ENCODE peak calls at places on chromosomes 2 and 18, in nine cellular contexts. One of them, this sample, is unnamed.

GRCh38 chr18:2540575-2540974 is 30.7 kb downstream of the METTL4 start:
- DNase-seq in lower lobe of right lung: no peak
- DNase-seq in GM12878: no peak
- DNase-seq in bronchial epithelial cell: no peak
- DNase-seq in choroid plexus epithelial cell: peak; percentile 23
- DNase-seq in psoas muscle: no peak
- DNase-seq in coronary artery: no peak
- DNase-seq in AG04450: no peak
- DNase-seq in heart right ventricle: no peak
- DNase-seq in this sample: no peak

GRCh38 chr2:144520718-144521487 is 984 bp upstream of the ZEB2 start:
- DNase-seq in choroid plexus epithelial cell: peak; percentile 95
- DNase-seq in heart right ventricle: no peak
- DNase-seq in AG04450: no peak
- DNase-seq in GM12878: no peak
- DNase-seq in bronchial epithelial cell: no peak
- DNase-seq in psoas muscle: no peak
- DNase-seq in lower lobe of right lung: no peak
- DNase-seq in coronary artery: no peak
- DNase-seq in this sample: no peak

GRCh38 chr2:31163011-31163540 is 24.8 kb upstream of the GALNT14 start:
- DNase-seq in choroid plexus epithelial cell: no peak
- DNase-seq in bronchial epithelial cell: no peak
- DNase-seq in psoas muscle: no peak
- DNase-seq in coronary artery: no peak
- DNase-seq in GM12878: no peak
- DNase-seq in AG04450: no peak
- DNase-seq in heart right ventricle: no peak
- DNase-seq in lower lobe of right lung: no peak
- DNase-seq in this sample: no peak

GRCh38 chr2:174688079-174688478 is 76.2 kb downstream of the CHRNA1 start:
- DNase-seq in psoas muscle: no peak
- DNase-seq in coronary artery: no peak
- DNase-seq in heart right ventricle: no peak
- DNase-seq in bronchial epithelial cell: peak; percentile 47
- DNase-seq in GM12878: no peak
- DNase-seq in lower lobe of right lung: no peak
- DNase-seq in AG04450: no peak
- DNase-seq in choroid plexus epithelial cell: peak; percentile 74
- DNase-seq in this sample: peak; percentile 8

GRCh38 chr2:80246449-80247025 is 58.0 kb downstream of the LRRTM1 start:
- DNase-seq in AG04450: no peak
- DNase-seq in heart right ventricle: no peak
- DNase-seq in GM12878: no peak
- DNase-seq in choroid plexus epithelial cell: no peak
- DNase-seq in psoas muscle: no peak
- DNase-seq in lower lobe of right lung: no peak
- DNase-seq in bronchial epithelial cell: no peak
- DNase-seq in coronary artery: no peak
- DNase-seq in this sample: no peak

GRCh38 chr2:102708847-102709559 is 52.8 kb upstream of the TMEM182 start:
- DNase-seq in coronary artery: no peak
- DNase-seq in choroid plexus epithelial cell: peak; percentile 83
- DNase-seq in psoas muscle: no peak
- DNase-seq in AG04450: no peak
- DNase-seq in heart right ventricle: no peak
- DNase-seq in GM12878: no peak
- DNase-seq in lower lobe of right lung: no peak
- DNase-seq in bronchial epithelial cell: peak; percentile 86
- DNase-seq in this sample: no peak

GRCh38 chr2:150538582-150539236 is 51.2 kb upstream of the RND3 start:
- DNase-seq in coronary artery: no peak
- DNase-seq in heart right ventricle: no peak
- DNase-seq in AG04450: no peak
- DNase-seq in choroid plexus epithelial cell: peak; percentile 75
- DNase-seq in lower lobe of right lung: no peak
- DNase-seq in bronchial epithelial cell: no peak
- DNase-seq in GM12878: no peak
- DNase-seq in psoas muscle: no peak
- DNase-seq in this sample: no peak

GRCh38 chr2:121137571-121137970 is 147.4 kb downstream of the TFCP2L1 start:
- DNase-seq in coronary artery: no peak
- DNase-seq in heart right ventricle: no peak
- DNase-seq in bronchial epithelial cell: no peak
- DNase-seq in lower lobe of right lung: no peak
- DNase-seq in GM12878: no peak
- DNase-seq in choroid plexus epithelial cell: no peak
- DNase-seq in psoas muscle: no peak
- DNase-seq in AG04450: no peak
- DNase-seq in this sample: no peak

GRCh38 chr2:75790121-75790520 is 79.4 kb upstream of the GCFC2 start:
- DNase-seq in coronary artery: no peak
- DNase-seq in AG04450: no peak
- DNase-seq in GM12878: no peak
- DNase-seq in bronchial epithelial cell: peak; percentile 37
- DNase-seq in choroid plexus epithelial cell: no peak
- DNase-seq in lower lobe of right lung: no peak
- DNase-seq in psoas muscle: no peak
- DNase-seq in heart right ventricle: no peak
- DNase-seq in this sample: no peak

GRCh38 chr2:241095594-241096290 is 6.3 kb downstream of the MTERF4 start:
- DNase-seq in heart right ventricle: no peak
- DNase-seq in GM12878: no peak
- DNase-seq in AG04450: no peak
- DNase-seq in choroid plexus epithelial cell: no peak
- DNase-seq in lower lobe of right lung: no peak
- DNase-seq in bronchial epithelial cell: no peak
- DNase-seq in psoas muscle: no peak
- DNase-seq in coronary artery: peak; percentile 36
- DNase-seq in this sample: no peak

GRCh38 chr2:84970956-84971798 is at the start of gene KCMF1:
- DNase-seq in choroid plexus epithelial cell: peak; percentile 72
- DNase-seq in heart right ventricle: peak; percentile 86
- DNase-seq in lower lobe of right lung: peak; percentile 83
- DNase-seq in bronchial epithelial cell: peak; percentile 48
- DNase-seq in GM12878: no peak
- DNase-seq in psoas muscle: peak; percentile 93
- DNase-seq in AG04450: no peak
- DNase-seq in coronary artery: peak; percentile 86
- DNase-seq in this sample: no peak

GRCh38 chr2:128535928-128536327 is 217.3 kb upstream of the HS6ST1 start:
- DNase-seq in lower lobe of right lung: no peak
- DNase-seq in choroid plexus epithelial cell: peak; percentile 83
- DNase-seq in psoas muscle: no peak
- DNase-seq in bronchial epithelial cell: peak; percentile 51
- DNase-seq in GM12878: no peak
- DNase-seq in AG04450: peak; percentile 48
- DNase-seq in coronary artery: no peak
- DNase-seq in heart right ventricle: no peak
- DNase-seq in this sample: no peak

GRCh38 chr2:72893594-72894319 is 6.5 kb downstream of the SPR start:
- DNase-seq in GM12878: peak; percentile 55
- DNase-seq in AG04450: peak; percentile 41
- DNase-seq in psoas muscle: no peak
- DNase-seq in coronary artery: no peak
- DNase-seq in heart right ventricle: peak; percentile 44
- DNase-seq in lower lobe of right lung: no peak
- DNase-seq in choroid plexus epithelial cell: peak; percentile 85
- DNase-seq in bronchial epithelial cell: peak; percentile 58
- DNase-seq in this sample: peak; percentile 30

GRCh38 chr2:53036196-53036595 is 731.4 kb upstream of the CHAC2 start:
- DNase-seq in choroid plexus epithelial cell: peak; percentile 25
- DNase-seq in lower lobe of right lung: no peak
- DNase-seq in heart right ventricle: no peak
- DNase-seq in bronchial epithelial cell: no peak
- DNase-seq in AG04450: no peak
- DNase-seq in psoas muscle: no peak
- DNase-seq in coronary artery: no peak
- DNase-seq in GM12878: no peak
- DNase-seq in this sample: no peak

GRCh38 chr2:152508446-152508845 is 173.5 kb downstream of the FMNL2 start:
- DNase-seq in choroid plexus epithelial cell: peak; percentile 96
- DNase-seq in bronchial epithelial cell: peak; percentile 39
- DNase-seq in psoas muscle: no peak
- DNase-seq in coronary artery: no peak
- DNase-seq in GM12878: no peak
- DNase-seq in lower lobe of right lung: no peak
- DNase-seq in AG04450: peak; percentile 50
- DNase-seq in heart right ventricle: no peak
- DNase-seq in this sample: no peak

GRCh38 chr2:135600915-135601314 is 69.6 kb downstream of the R3HDM1 start:
- DNase-seq in psoas muscle: no peak
- DNase-seq in coronary artery: no peak
- DNase-seq in bronchial epithelial cell: peak; percentile 4
- DNase-seq in AG04450: no peak
- DNase-seq in lower lobe of right lung: no peak
- DNase-seq in heart right ventricle: no peak
- DNase-seq in GM12878: no peak
- DNase-seq in choroid plexus epithelial cell: peak; percentile 35
- DNase-seq in this sample: no peak
- TF ChIP-seq CTCF in psoas muscle: peak; percentile 26
- TF ChIP-seq CTCF in coronary artery: no peak
- TF ChIP-seq CTCF in bronchial epithelial cell: no peak
- TF ChIP-seq CTCF in AG04450: peak; percentile 27
- TF ChIP-seq CTCF in lower lobe of right lung: no peak
- TF ChIP-seq CTCF in heart right ventricle: peak; percentile 26
- TF ChIP-seq CTCF in GM12878: no peak
- TF ChIP-seq CTCF in choroid plexus epithelial cell: peak; percentile 21
- TF ChIP-seq CTCF in this sample: no peak

DNA sequence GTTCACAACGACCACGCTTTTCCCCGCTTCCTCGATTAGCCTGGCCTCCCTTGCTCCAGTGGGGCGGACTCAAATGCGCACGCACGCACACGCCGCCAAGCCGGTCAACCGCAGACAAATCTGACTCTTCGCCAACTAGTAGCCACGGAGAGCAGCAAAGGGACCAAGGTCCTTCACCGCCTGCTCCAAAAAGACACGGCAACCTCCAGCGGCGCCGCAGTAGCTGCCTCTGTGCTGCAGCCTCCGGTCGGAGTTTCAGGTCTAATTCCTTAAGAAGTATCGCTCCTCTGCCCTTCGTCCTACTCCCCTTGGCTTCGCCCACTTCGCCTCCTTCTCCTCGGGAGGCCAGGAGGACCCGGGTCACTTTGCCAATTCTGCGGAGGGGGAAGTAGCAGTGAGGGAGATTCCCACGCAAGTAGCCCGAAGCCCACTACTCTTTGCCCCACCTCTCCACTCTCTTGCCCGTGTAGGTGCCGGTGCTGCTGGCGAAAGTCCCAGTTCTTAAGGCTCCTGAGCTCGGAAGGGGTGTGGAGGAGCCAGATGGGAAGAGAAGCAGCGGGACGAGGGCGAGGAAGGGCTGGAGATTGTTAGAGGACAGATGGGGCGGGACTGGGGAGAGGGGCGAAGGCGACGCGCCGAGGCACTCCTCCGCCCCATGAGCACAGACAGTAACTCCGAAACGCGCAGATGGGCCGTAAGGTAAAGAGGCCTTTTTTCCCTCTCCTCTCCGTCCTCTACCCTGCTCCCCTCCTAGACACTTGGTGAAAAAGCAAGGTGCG is 615 bp downstream of the AKAIN1 start:
- DNase-seq in bronchial epithelial cell: no peak
- DNase-seq in GM12878: no peak
- DNase-seq in psoas muscle: no peak
- DNase-seq in AG04450: no peak
- DNase-seq in choroid plexus epithelial cell: no peak
- DNase-seq in coronary artery: no peak
- DNase-seq in heart right ventricle: no peak
- DNase-seq in lower lobe of right lung: no peak
- DNase-seq in this sample: no peak
- H3K4me3 ChIP-seq in bronchial epithelial cell: no peak overlapping the region
- H3K4me3 ChIP-seq in GM12878: no peak overlapping the region
- H3K4me3 ChIP-seq in psoas muscle: no peak overlapping the region
- H3K4me3 ChIP-seq in AG04450: no peak overlapping the region
- H3K4me3 ChIP-seq in choroid plexus epithelial cell: no peak overlapping the region
- H3K4me3 ChIP-seq in coronary artery: no peak overlapping the region
- H3K4me3 ChIP-seq in heart right ventricle: no peak overlapping the region
- H3K4me3 ChIP-seq in lower lobe of right lung: no peak overlapping the region
- H3K4me3 ChIP-seq in this sample: no peak overlapping the region

GRCh38 chr18:31555971-31556747 is 35.5 kb upstream of the TTR start:
- DNase-seq in AG04450: peak; percentile 16
- DNase-seq in bronchial epithelial cell: peak; percentile 76
- DNase-seq in psoas muscle: no peak
- DNase-seq in heart right ventricle: no peak
- DNase-seq in choroid plexus epithelial cell: peak; percentile 88
- DNase-seq in GM12878: peak; percentile 39
- DNase-seq in lower lobe of right lung: no peak
- DNase-seq in coronary artery: no peak
- DNase-seq in this sample: peak; percentile 41

GRCh38 chr18:31551883-31552282 is 39.8 kb upstream of the TTR start:
- DNase-seq in GM12878: no peak
- DNase-seq in lower lobe of right lung: no peak
- DNase-seq in heart right ventricle: no peak
- DNase-seq in coronary artery: no peak
- DNase-seq in psoas muscle: no peak
- DNase-seq in AG04450: no peak
- DNase-seq in bronchial epithelial cell: no peak
- DNase-seq in choroid plexus epithelial cell: no peak
- DNase-seq in this sample: no peak

GRCh38 chr18:31554776-31555175 is 36.9 kb upstream of the TTR start:
- DNase-seq in bronchial epithelial cell: no peak
- DNase-seq in AG04450: no peak
- DNase-seq in lower lobe of right lung: no peak
- DNase-seq in psoas muscle: no peak
- DNase-seq in GM12878: no peak
- DNase-seq in heart right ventricle: no peak
- DNase-seq in coronary artery: no peak
- DNase-seq in choroid plexus epithelial cell: no peak
- DNase-seq in this sample: no peak

GRCh38 chr18:31557446-31557845 is 34.2 kb upstream of the TTR start:
- DNase-seq in heart right ventricle: no peak
- DNase-seq in GM12878: no peak
- DNase-seq in coronary artery: no peak
- DNase-seq in bronchial epithelial cell: no peak
- DNase-seq in choroid plexus epithelial cell: no peak
- DNase-seq in lower lobe of right lung: no peak
- DNase-seq in psoas muscle: no peak
- DNase-seq in AG04450: no peak
- DNase-seq in this sample: no peak

DNA sequence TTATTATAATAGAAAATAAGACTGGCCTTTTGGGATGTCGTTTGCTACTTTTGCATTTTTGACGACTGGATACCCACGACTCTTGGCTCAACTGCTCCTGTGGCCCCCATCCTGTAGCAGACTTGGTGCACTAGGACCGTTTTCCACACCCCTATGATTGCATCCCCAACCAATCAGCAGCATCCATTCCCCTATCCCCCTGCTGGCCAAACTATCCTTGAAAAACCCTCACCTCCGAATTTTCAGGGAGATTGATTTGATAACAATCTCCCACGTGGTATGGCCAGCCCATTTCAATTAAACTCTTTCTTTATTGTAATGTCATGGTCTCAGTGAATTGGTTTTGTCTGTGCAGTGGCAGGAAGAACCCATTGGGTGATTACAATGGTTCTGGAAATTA is 37.9 kb upstream of the TTR start:
- DNase-seq in GM12878: no peak
- DNase-seq in choroid plexus epithelial cell: peak; percentile 26
- DNase-seq in lower lobe of right lung: no peak
- DNase-seq in heart right ventricle: no peak
- DNase-seq in bronchial epithelial cell: peak; percentile 38
- DNase-seq in coronary artery: no peak
- DNase-seq in AG04450: no peak
- DNase-seq in psoas muscle: no peak
- DNase-seq in this sample: no peak
- TF ChIP-seq CTCF in GM12878: no peak
- TF ChIP-seq CTCF in choroid plexus epithelial cell: peak; percentile 46
- TF ChIP-seq CTCF in lower lobe of right lung: no peak
- TF ChIP-seq CTCF in heart right ventricle: no peak
- TF ChIP-seq CTCF in bronchial epithelial cell: peak; percentile 32
- TF ChIP-seq CTCF in coronary artery: no peak
- TF ChIP-seq CTCF in AG04450: no peak
- TF ChIP-seq CTCF in psoas muscle: no peak
- TF ChIP-seq CTCF in this sample: peak; percentile 18

GRCh38 chr2:237599465-237600110 is 9.1 kb upstream of the RAB17 start:
- DNase-seq in AG04450: no peak
- DNase-seq in choroid plexus epithelial cell: no peak
- DNase-seq in heart right ventricle: no peak
- DNase-seq in lower lobe of right lung: no peak
- DNase-seq in coronary artery: no peak
- DNase-seq in psoas muscle: no peak
- DNase-seq in bronchial epithelial cell: no peak
- DNase-seq in GM12878: no peak
- DNase-seq in this sample: no peak
- H3K4me3 ChIP-seq in AG04450: no peak overlapping the region
- H3K4me3 ChIP-seq in choroid plexus epithelial cell: peak overlapping the region; percentile 22
- H3K4me3 ChIP-seq in heart right ventricle: no peak overlapping the region
- H3K4me3 ChIP-seq in lower lobe of right lung: peak overlapping the region; percentile 4
- H3K4me3 ChIP-seq in coronary artery: peak overlapping the region; percentile 59
- H3K4me3 ChIP-seq in psoas muscle: peak overlapping the region; percentile 54
- H3K4me3 ChIP-seq in bronchial epithelial cell: no peak overlapping the region
- H3K4me3 ChIP-seq in GM12878: no peak overlapping the region
- H3K4me3 ChIP-seq in this sample: no peak overlapping the region